ENCODE peak calls at places on chromosomes 5 and 9, in seven cellular contexts. G is SK-N-SH, F is OCI-LY7, A is esophagus squamous epithelium, S is left lung, R is GM06990, Q is thoracic aorta. L is an unnamed sample.

GRCh38 chr5:125081101-125081500 is 334.7 kb upstream of the ZNF608 start:
- DNase-seq in G (no peak), F (no peak), A (no peak), S (no peak), R (no peak), Q (no peak), L (no peak)

GRCh38 chr9:115946530-115946929 is 207.1 kb upstream of the PAPPA start:
- DNase-seq in G (no peak), F (no peak), A (no peak), S (no peak), R (no peak), Q (no peak), L (no peak)

GRCh38 chr9:22244141-22245011 is 202.2 kb upstream of the DMRTA1 start:
- DNase-seq in G (no peak), F (peak), A (no peak), S (no peak), R (no peak), Q (no peak), L (peak)

GRCh38 chr5:150112211-150113046 is 26.1 kb upstream of the CSF1R start:
- DNase-seq in G (peak), F (no peak), A (no peak), S (no peak), R (no peak), Q (peak), L (peak)

GRCh38 chr9:8382777-8383527 is 583.4 kb upstream of the DMAC1 start:
- DNase-seq in G (no peak), F (no peak), A (no peak), S (no peak), R (no peak), Q (no peak), L (no peak)

GRCh38 chr5:37665889-37666288 is 174.0 kb downstream of the GDNF start:
- DNase-seq in G (no peak), F (no peak), A (no peak), S (peak), R (no peak), Q (no peak), L (no peak)

GRCh38 chr5:132802044-132802684 is 10.9 kb upstream of the SOWAHA start:
- DNase-seq in G (no peak), F (no peak), A (no peak), S (no peak), R (no peak), Q (no peak), L (no peak)

GRCh38 chr5:78586251-78586650 is 62.3 kb downstream of the LHFPL2 start:
- DNase-seq in G (no peak), F (no peak), A (no peak), S (no peak), R (no peak), Q (no peak), L (peak)

GRCh38 chr5:131230406-131230805 is 33.4 kb upstream of the CDC42SE2 start:
- DNase-seq in G (peak), F (no peak), A (no peak), S (no peak), R (no peak), Q (no peak), L (no peak)

GRCh38 chr5:177204281-177204680 is 70.7 kb downstream of the NSD1 start:
- DNase-seq in G (no peak), F (no peak), A (no peak), S (no peak), R (no peak), Q (no peak), L (no peak)

GRCh38 chr9:22446589-22446949 is at the start of gene DMRTA1:
- DNase-seq in G (peak), F (no peak), A (no peak), S (peak), R (no peak), Q (peak), L (peak)

GRCh38 chr9:133346021-133346713 is 1.8 kb downstream of the MED22 start:
- DNase-seq in G (peak), F (no peak), A (no peak), S (peak), R (no peak), Q (no peak), L (no peak)

GRCh38 chr5:36701085-36701691 is 94.8 kb downstream of the SLC1A3 start:
- DNase-seq in G (no peak), F (peak), A (no peak), S (no peak), R (no peak), Q (no peak), L (no peak)

DNA sequence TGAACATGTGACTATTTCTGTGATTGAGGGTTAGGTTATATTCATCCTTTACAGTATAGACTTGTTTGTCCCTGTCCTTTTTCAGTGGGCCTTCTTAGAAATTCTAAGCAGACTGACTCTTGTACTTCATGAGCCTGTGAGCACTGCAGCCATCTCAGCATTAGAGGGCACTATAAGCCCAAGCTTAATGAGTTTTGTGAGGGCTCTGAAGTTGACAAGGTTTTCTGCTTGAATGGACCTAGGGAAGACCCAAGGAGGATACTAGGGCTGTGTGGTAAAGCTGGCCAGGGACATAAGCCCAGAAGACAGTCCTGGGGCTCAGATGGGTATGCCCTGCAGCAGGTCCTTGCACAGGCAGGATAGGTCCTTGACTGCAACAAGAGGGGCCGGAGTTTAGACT is 126.5 kb downstream of the MRPS30 start:
- DNase-seq in G (no peak), F (no peak), A (no peak), S (no peak), R (no peak), Q (no peak), L (no peak)
- TF ChIP-seq CTCF in G (peak), F (peak), A (peak), S (no peak), R (peak), Q (no peak), L (peak)

GRCh38 chr5:1884638-1885475 is 2.1 kb upstream of the IRX4 start:
- DNase-seq in G (no peak), F (no peak), A (no peak), S (peak), R (no peak), Q (no peak), L (no peak)
- H3K4me3 ChIP-seq in G (no peak), F (no peak), A (peak), S (no peak), R (no peak), Q (no peak), L (no peak)

GRCh38 chr9:107213561-107214028 is 69.5 kb upstream of the RAD23B start:
- DNase-seq in G (no peak), F (no peak), A (no peak), S (no peak), R (peak), Q (no peak), L (peak)

GRCh38 chr9:107216331-107216730 is 66.7 kb upstream of the RAD23B start:
- DNase-seq in G (no peak), F (no peak), A (no peak), S (no peak), R (no peak), Q (no peak), L (no peak)

GRCh38 chr9:107214381-107214780 is 68.7 kb upstream of the RAD23B start:
- DNase-seq in G (no peak), F (no peak), A (no peak), S (no peak), R (no peak), Q (no peak), L (no peak)

GRCh38 chr9:107215381-107215780 is 67.7 kb upstream of the RAD23B start:
- DNase-seq in G (no peak), F (no peak), A (no peak), S (no peak), R (no peak), Q (no peak), L (peak)

DNA sequence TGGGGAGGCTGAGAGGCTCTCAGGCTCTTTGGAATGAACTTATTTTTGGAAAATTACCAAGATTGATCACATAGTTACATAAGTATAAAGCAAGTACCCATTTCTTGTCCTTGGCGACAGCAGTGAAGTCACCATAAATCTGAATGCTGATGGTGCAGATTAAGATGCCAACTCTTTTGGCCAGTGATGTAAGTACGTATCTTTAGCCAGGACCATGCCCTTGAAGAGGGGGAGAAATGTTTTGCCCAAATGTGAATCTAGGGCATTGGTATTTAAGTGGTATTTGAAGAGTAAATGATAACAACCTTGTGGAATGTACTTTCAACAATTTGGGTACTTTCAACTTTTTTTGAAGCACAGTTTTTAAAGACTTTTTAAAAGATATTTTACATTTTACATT is 68.2 kb upstream of the RAD23B start:
- DNase-seq in G (no peak), F (no peak), A (no peak), S (no peak), R (no peak), Q (no peak), L (no peak)
- TF ChIP-seq CTCF in G (no peak), F (no peak), A (no peak), S (no peak), R (no peak), Q (no peak), L (no peak)

GRCh38 chr9:130193119-130193518 is 20.9 kb downstream of the NCS1 start:
- DNase-seq in G (no peak), F (no peak), A (no peak), S (no peak), R (no peak), Q (no peak), L (no peak)
- H3K4me3 ChIP-seq in G (no peak), F (no peak), A (peak), S (no peak), R (no peak), Q (no peak), L (no peak)

DNA sequence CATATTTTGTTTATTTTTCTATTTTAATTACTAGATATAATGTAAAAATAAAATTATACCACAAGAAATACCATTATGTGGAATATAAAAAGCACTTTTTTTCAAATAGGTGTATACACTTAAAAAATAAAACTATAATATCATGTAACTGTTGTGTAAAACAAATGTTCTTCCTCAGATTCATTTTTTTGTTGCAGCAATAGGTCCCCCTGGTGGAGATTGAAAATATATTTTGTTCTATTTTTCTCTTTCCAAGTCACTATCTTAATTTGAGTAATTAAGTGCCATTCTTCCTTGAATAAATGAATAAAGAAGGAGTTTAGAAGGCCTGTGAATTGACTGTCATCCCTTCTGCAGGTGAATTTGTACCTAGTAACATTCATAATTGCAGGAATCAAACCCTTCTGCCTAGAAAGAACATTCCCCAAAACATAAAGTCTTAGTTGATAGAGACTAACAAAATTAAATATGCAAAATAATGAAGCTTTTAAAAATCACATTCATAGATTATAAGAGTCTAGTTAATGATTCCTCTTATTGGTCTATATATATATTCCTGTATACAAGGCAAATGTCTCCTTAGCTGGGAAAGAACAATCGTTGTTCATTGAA is 23.4 kb downstream of the CETN3 start:
- DNase-seq in G (peak), F (peak), A (no peak), S (no peak), R (no peak), Q (no peak), L (peak)
- TF ChIP-seq CTCF in G (peak), F (peak), A (peak), S (peak), R (peak), Q (peak), L (peak)

DNA sequence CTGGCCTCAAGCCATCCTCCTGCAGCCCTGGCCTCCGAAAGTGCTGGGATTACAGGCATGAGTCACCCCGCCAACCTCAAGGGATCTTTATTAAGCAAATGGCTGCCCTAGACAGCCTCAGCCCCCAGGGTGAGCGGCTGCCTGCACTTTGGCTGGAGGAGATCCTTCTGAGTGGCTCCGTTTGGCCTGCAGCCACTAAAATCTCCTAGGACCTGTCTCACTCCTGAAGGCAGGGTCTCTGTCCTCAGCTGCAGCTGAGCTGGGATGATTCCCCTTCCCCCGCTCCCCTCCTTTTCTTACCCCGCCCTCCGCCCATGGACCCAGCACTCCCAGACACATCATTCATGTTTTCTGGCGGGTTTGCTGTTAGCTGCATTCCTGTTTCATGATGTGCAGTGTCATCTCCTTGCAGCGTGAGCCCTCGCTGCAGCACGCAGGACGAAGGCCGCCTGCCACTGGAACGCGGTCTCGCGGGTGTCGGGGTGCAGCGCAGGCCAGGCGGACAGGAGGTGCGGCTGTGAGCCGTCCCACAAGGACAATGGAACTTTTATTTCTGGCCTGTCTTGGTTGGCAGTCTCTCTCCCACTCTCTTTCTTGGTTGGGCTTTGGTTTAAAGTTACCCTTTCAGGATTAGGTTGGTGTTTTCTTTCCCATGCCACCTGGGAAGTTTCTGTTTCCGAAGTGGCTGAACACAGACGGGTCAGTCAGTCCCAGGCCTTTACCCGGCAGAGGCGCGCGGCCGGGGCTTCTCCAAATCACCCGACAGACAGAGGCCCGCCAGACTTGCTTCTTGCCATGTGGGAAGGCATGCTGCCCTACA is 137.1 kb downstream of the FOXD1 start:
- DNase-seq in G (no peak), F (no peak), A (no peak), S (peak), R (no peak), Q (peak), L (peak)
- H3K4me3 ChIP-seq in G (peak), F (no peak), A (peak), S (no peak), R (no peak), Q (peak), L (no peak)

DNA sequence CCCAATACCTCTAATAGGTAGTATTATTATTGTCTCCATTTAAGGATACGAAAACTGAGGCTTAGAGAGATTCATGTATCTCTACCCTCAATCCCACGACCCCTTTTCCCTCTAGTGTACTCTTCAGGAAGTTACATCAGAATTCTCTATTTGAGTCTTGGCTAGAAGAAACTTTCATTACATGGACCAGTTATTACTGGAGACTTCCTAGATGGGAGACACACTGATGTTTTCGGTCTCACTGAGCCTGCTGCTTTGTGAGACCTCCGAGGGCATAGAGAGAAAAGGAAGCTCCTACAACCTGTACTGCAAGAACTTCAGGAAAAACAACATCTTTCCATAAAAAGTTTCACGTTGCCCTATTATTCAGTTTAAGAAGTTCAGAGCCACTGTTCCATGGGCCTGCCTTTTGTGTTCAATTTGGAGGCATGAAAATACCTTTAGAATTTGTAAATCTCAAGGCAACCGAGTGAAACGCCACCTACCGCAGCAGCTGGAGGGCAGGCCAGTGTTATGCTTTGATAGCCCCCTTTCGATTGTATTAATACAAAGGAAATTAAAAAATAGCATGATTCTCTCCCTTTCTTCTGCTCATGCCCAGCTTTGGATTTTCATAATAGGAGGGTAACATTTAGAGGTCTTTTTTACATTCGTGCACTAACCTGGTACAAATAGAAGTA is 223.3 kb downstream of the EBF1 start:
- DNase-seq in G (no peak), F (peak), A (no peak), S (no peak), R (peak), Q (no peak), L (no peak)
- TF ChIP-seq CTCF in G (no peak), F (peak), A (no peak), S (no peak), R (peak), Q (no peak), L (no peak)